ENCODE peak calls at places on chromosomes 6 and 20, in ten cellular contexts. B is HepG2, A is Panc1, M is GM23338, K is sigmoid colon, U is breast epithelium, D is transverse colon, E is endothelial cell of umbilical vein, T is spleen, O is HL-60. Q is an unnamed sample. For H3K27me3, the result is how much of the 10 kb centered on the place peaks cover.

GRCh38 chr6:111980979-111981378 is 72.9 kb upstream of the CCN6 start:
- DNase-seq in B (no peak), A (no peak), M (no peak), K (peak), U (no peak), D (no peak), E (no peak), T (no peak), O (no peak), Q (no peak)

GRCh38 chr6:170313716-170314295 is 7.2 kb downstream of the FAM120B start:
- DNase-seq in B (no peak), A (no peak), M (peak), K (no peak), U (no peak), D (no peak), E (no peak), T (no peak), O (no peak), Q (no peak)

GRCh38 chr6:94269256-94269655 is 849.9 kb upstream of the EPHA7 start:
- DNase-seq in B (no peak), A (no peak), M (no peak), K (no peak), U (no peak), D (no peak), E (no peak), T (no peak), O (no peak), Q (no peak)

GRCh38 chr20:6241591-6241990 is 118.8 kb upstream of the FERMT1 start:
- DNase-seq in B (no peak), A (no peak), M (no peak), K (no peak), U (no peak), D (no peak), E (no peak), T (no peak), O (no peak), Q (no peak)

GRCh38 chr6:138493413-138493812 is 5.9 kb downstream of the NHSL1 start:
- DNase-seq in B (no peak), A (no peak), M (peak), K (no peak), U (peak), D (no peak), E (no peak), T (no peak), O (no peak), Q (no peak)

GRCh38 chr6:166456360-166457156 is 73.8 kb upstream of the MPC1 start:
- DNase-seq in B (no peak), A (no peak), M (peak), K (no peak), U (no peak), D (peak), E (peak), T (no peak), O (no peak), Q (no peak)

GRCh38 chr6:77131426-77131825 is 331.9 kb downstream of the HTR1B start:
- DNase-seq in B (no peak), A (no peak), M (no peak), K (no peak), U (no peak), D (no peak), E (no peak), T (no peak), O (no peak), Q (no peak)

GRCh38 chr6:149961728-149962425 is 1.9 kb upstream of the ULBP1 start:
- DNase-seq in B (no peak), A (no peak), M (peak), K (no peak), U (no peak), D (no peak), E (peak), T (no peak), O (no peak), Q (peak)

GRCh38 chr6:121205569-121205968 is 128.7 kb downstream of the TBC1D32 start:
- DNase-seq in B (no peak), A (no peak), M (no peak), K (no peak), U (no peak), D (no peak), E (no peak), T (no peak), O (no peak), Q (no peak)

GRCh38 chr6:27138837-27139752 is 108.4 kb upstream of the PRSS16 start:
- DNase-seq in B (no peak), A (no peak), M (peak), K (peak), U (no peak), D (peak), E (peak), T (peak), O (peak), Q (no peak)

DNA sequence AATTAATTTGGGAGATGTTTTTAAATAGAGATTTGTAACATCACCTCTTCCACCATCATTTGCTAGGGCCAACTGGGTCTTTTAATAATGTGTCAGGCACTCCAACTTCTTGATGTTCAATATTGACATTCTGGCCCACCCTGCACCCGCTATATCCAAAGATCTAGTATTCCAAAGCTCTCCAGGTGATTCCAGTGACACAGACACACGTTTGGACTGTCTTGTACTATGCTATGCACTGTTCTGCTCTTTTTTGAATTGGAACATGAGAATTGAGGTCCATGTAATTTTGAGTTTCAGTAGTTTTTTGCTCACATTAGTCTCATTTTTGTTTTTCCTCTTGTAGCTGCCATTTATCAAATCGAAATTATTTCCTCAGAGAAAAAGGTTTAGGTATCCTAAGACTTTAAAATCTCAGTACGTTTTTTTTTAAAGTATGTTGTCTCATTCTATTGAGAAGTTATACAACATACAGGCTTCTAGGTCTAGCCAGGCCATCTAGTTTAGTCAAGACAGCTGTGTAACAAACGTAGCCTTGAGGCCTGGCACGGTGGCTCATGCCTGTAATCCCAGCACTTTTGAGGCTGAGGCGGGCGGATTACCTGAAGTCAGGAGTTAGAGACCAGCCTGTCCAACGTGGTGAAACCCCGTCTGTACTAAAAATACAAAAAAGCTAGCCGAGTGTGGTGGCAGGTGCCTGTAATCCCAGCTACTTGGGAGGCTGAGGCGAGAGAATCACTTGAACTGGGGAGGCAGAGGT is 3.1 kb downstream of the BICRAL start:
- DNase-seq in B (no peak), A (no peak), M (no peak), K (no peak), U (no peak), D (no peak), E (no peak), T (peak), O (no peak), Q (no peak)
- TF ChIP-seq POLR2AphosphoS5 in B (peak), A (no peak), M (peak), K (no peak), U (no peak), D (no peak), E (no peak), T (no peak), O (no peak), Q (no peak)

GRCh38 chr6:14552891-14553290 is 435.3 kb downstream of the CD83 start:
- DNase-seq in B (no peak), A (no peak), M (no peak), K (no peak), U (no peak), D (no peak), E (no peak), T (no peak), O (no peak), Q (no peak)

GRCh38 chr6:14549871-14550270 is 432.3 kb downstream of the CD83 start:
- DNase-seq in B (no peak), A (no peak), M (no peak), K (no peak), U (no peak), D (no peak), E (no peak), T (no peak), O (no peak), Q (no peak)

GRCh38 chr6:14549319-14549770 is 431.8 kb downstream of the CD83 start:
- DNase-seq in B (no peak), A (no peak), M (peak), K (no peak), U (no peak), D (peak), E (no peak), T (no peak), O (no peak), Q (no peak)

GRCh38 chr6:14550817-14551216 is 433.2 kb downstream of the CD83 start:
- DNase-seq in B (no peak), A (no peak), M (no peak), K (no peak), U (no peak), D (peak), E (no peak), T (no peak), O (no peak), Q (no peak)

DNA sequence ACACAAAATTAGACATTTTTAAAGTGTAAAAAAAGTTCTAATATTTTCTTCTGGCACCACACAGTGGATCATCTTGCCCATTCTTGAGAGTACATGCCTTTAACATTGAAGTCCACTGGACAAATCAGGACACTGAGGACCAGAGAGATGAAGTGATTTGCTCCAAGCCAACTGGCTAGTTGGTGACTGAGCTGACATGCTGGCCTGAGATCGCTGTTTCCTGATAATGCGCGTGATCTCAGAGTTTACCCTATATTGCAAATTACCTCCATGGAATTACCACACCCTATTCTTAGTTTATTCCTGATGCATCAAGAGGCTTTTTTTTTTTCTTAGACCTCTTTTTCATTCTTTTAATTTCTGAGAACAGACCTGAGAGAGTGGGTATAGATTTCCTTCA is 432.8 kb downstream of the CD83 start:
- DNase-seq in B (no peak), A (no peak), M (no peak), K (no peak), U (no peak), D (peak), E (no peak), T (no peak), O (no peak), Q (no peak)
- H3K4me3 ChIP-seq in B (no peak), A (no peak), M (no peak), K (no peak), U (no peak), D (no peak), E (no peak), T (no peak), O (no peak), Q (no peak)

GRCh38 chr6:36836091-36836770 is 3.0 kb downstream of the CPNE5 start:
- DNase-seq in B (no peak), A (no peak), M (no peak), K (no peak), U (no peak), D (no peak), E (no peak), T (no peak), O (no peak), Q (no peak)
- H3K27me3 ChIP-seq in B (under half), A (under half), M (half or more), K (under half), U (under half), D (under half), E (under half), T (under half), O (under half), Q (under half)

DNA sequence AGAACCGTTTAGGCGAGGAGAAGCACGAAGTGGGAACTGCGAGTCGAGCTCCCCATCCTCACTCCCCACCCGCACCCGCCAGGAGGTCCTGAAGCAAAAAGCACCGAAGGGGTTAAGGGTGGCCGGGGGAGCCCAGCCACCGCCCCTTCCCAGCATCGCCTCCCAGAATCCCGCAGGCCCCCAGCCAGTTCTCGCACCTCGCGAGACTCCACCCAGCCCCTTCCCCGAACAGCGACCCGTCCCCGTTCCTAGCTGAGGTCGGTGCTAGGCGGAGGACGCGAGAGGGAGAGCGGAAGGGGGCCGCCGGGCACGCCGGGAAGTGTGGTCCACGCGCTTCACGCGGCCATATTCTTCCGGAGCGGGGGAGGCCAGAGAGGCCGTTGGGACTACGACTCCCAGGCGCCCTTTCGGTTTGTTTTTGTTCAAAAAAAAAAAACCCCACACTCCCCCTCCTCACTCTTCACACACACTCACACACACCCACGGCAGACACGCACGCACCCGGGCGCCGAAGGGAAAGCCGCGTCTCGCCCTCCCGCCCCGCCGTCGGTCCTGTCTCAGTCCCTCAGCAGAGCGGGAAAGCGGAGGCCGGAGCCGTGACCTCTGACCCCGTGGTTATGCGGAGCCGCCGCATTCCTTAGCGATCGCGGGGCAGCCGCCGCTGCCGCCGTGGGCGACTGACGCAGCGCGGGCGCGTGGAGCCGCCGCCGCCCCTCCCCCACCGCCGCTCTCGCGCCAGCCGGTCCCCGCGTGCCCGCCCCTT is at the start of gene ASXL1:
- DNase-seq in B (peak), A (peak), M (peak), K (peak), U (peak), D (peak), E (peak), T (peak), O (peak), Q (peak)
- TF ChIP-seq POLR2AphosphoS5 in B (peak), A (peak), M (peak), K (peak), U (peak), D (peak), E (peak), T (peak), O (peak), Q (peak)

GRCh38 chr6:56247654-56248122 is 308 bp upstream of the COL21A1 start:
- DNase-seq in B (no peak), A (no peak), M (no peak), K (no peak), U (no peak), D (no peak), E (no peak), T (no peak), O (no peak), Q (no peak)

GRCh38 chr6:56245903-56246351 is 1.5 kb downstream of the COL21A1 start:
- DNase-seq in B (no peak), A (no peak), M (no peak), K (no peak), U (no peak), D (no peak), E (peak), T (no peak), O (no peak), Q (no peak)

GRCh38 chr6:56246941-56247653 is at the start of gene COL21A1:
- DNase-seq in B (no peak), A (no peak), M (peak), K (peak), U (peak), D (peak), E (peak), T (peak), O (no peak), Q (no peak)

GRCh38 chr6:56244528-56245253 is 2.7 kb downstream of the COL21A1 start:
- DNase-seq in B (no peak), A (no peak), M (no peak), K (no peak), U (no peak), D (no peak), E (no peak), T (no peak), O (no peak), Q (no peak)

GRCh38 chr6:56246544-56246940 is 838 bp downstream of the COL21A1 start:
- DNase-seq in B (no peak), A (no peak), M (peak), K (no peak), U (no peak), D (no peak), E (no peak), T (no peak), O (no peak), Q (no peak)
- H3K4me3 ChIP-seq in B (no peak), A (peak), M (peak), K (peak), U (peak), D (peak), E (no peak), T (no peak), O (no peak), Q (peak)

GRCh38 chr6:37783831-37784584 is 35.5 kb upstream of the ZFAND3 start:
- DNase-seq in B (no peak), A (no peak), M (peak), K (peak), U (no peak), D (no peak), E (peak), T (no peak), O (no peak), Q (no peak)
- H3K27me3 ChIP-seq in B (under half), A (under half), M (under half), K (under half), U (under half), D (under half), E (under half), T (under half), O (under half), Q (under half)

Q was measured in vagina.